ENCODE peak calls at places on chromosomes 7 and 10, in ten cellular contexts. One of them, this sample, is unnamed.

GRCh38 chr7:131057524-131058065 is 270.1 kb upstream of the MKLN1 start:
- DNase-seq in stimulated activated CD8-positive, alpha-beta memory T cell treated with anti-CD3 and anti-CD28 coated beads, Interleukin-4, amount 100 ng/mL, for 48 hours: no peak
- DNase-seq in iris pigment epithelial cell: no peak
- DNase-seq in mammary epithelial cell: no peak
- DNase-seq in DMS 273 treated with DMSO at 0.1 percent for 48 hours: no peak
- DNase-seq in A172: no peak
- DNase-seq in AG08395: no peak
- DNase-seq in GM20000: no peak
- DNase-seq in NCI-H1436: no peak
- DNase-seq in activated naive CD8-positive, alpha-beta T cell treated with anti-CD3 and anti-CD28 coated beads, Interleukin-2, amount 50 U/mL, for 24 hours: no peak
- DNase-seq in this sample: no peak

GRCh38 chr7:5350174-5350463 is 67.4 kb downstream of the SLC29A4 start:
- DNase-seq in stimulated activated CD8-positive, alpha-beta memory T cell treated with anti-CD3 and anti-CD28 coated beads, Interleukin-4, amount 100 ng/mL, for 48 hours: no peak
- DNase-seq in iris pigment epithelial cell: no peak
- DNase-seq in mammary epithelial cell: no peak
- DNase-seq in DMS 273 treated with DMSO at 0.1 percent for 48 hours: no peak
- DNase-seq in A172: no peak
- DNase-seq in AG08395: no peak
- DNase-seq in GM20000: no peak
- DNase-seq in NCI-H1436: no peak
- DNase-seq in activated naive CD8-positive, alpha-beta T cell treated with anti-CD3 and anti-CD28 coated beads, Interleukin-2, amount 50 U/mL, for 24 hours: no peak
- DNase-seq in this sample: no peak

GRCh38 chr10:130470973-130471372 is 334.8 kb downstream of the GLRX3 start:
- DNase-seq in stimulated activated CD8-positive, alpha-beta memory T cell treated with anti-CD3 and anti-CD28 coated beads, Interleukin-4, amount 100 ng/mL, for 48 hours: no peak
- DNase-seq in iris pigment epithelial cell: no peak
- DNase-seq in mammary epithelial cell: no peak
- DNase-seq in DMS 273 treated with DMSO at 0.1 percent for 48 hours: no peak
- DNase-seq in A172: no peak
- DNase-seq in AG08395: no peak
- DNase-seq in GM20000: no peak
- DNase-seq in NCI-H1436: no peak
- DNase-seq in activated naive CD8-positive, alpha-beta T cell treated with anti-CD3 and anti-CD28 coated beads, Interleukin-2, amount 50 U/mL, for 24 hours: no peak
- DNase-seq in this sample: no peak

GRCh38 chr10:96846926-96847325 is 14.8 kb downstream of the LCOR start:
- DNase-seq in stimulated activated CD8-positive, alpha-beta memory T cell treated with anti-CD3 and anti-CD28 coated beads, Interleukin-4, amount 100 ng/mL, for 48 hours: no peak
- DNase-seq in iris pigment epithelial cell: no peak
- DNase-seq in mammary epithelial cell: no peak
- DNase-seq in DMS 273 treated with DMSO at 0.1 percent for 48 hours: no peak
- DNase-seq in A172: no peak
- DNase-seq in AG08395: no peak
- DNase-seq in GM20000: no peak
- DNase-seq in NCI-H1436: no peak
- DNase-seq in activated naive CD8-positive, alpha-beta T cell treated with anti-CD3 and anti-CD28 coated beads, Interleukin-2, amount 50 U/mL, for 24 hours: no peak
- DNase-seq in this sample: no peak

GRCh38 chr7:7909376-7909775 is 59.2 kb upstream of the GLCCI1 start:
- DNase-seq in stimulated activated CD8-positive, alpha-beta memory T cell treated with anti-CD3 and anti-CD28 coated beads, Interleukin-4, amount 100 ng/mL, for 48 hours: no peak
- DNase-seq in iris pigment epithelial cell: peak
- DNase-seq in mammary epithelial cell: no peak
- DNase-seq in DMS 273 treated with DMSO at 0.1 percent for 48 hours: no peak
- DNase-seq in A172: no peak
- DNase-seq in AG08395: no peak
- DNase-seq in GM20000: no peak
- DNase-seq in NCI-H1436: no peak
- DNase-seq in activated naive CD8-positive, alpha-beta T cell treated with anti-CD3 and anti-CD28 coated beads, Interleukin-2, amount 50 U/mL, for 24 hours: no peak
- DNase-seq in this sample: no peak

GRCh38 chr7:117212969-117213877 is 109.6 kb downstream of the WNT2 start:
- DNase-seq in stimulated activated CD8-positive, alpha-beta memory T cell treated with anti-CD3 and anti-CD28 coated beads, Interleukin-4, amount 100 ng/mL, for 48 hours: peak
- DNase-seq in iris pigment epithelial cell: peak
- DNase-seq in mammary epithelial cell: peak
- DNase-seq in DMS 273 treated with DMSO at 0.1 percent for 48 hours: no peak
- DNase-seq in A172: peak
- DNase-seq in AG08395: peak
- DNase-seq in GM20000: peak
- DNase-seq in NCI-H1436: no peak
- DNase-seq in activated naive CD8-positive, alpha-beta T cell treated with anti-CD3 and anti-CD28 coated beads, Interleukin-2, amount 50 U/mL, for 24 hours: peak
- DNase-seq in this sample: no peak

GRCh38 chr7:80542398-80542797 is 30.5 kb upstream of the GNAT3 start:
- DNase-seq in stimulated activated CD8-positive, alpha-beta memory T cell treated with anti-CD3 and anti-CD28 coated beads, Interleukin-4, amount 100 ng/mL, for 48 hours: no peak
- DNase-seq in iris pigment epithelial cell: peak
- DNase-seq in mammary epithelial cell: peak
- DNase-seq in DMS 273 treated with DMSO at 0.1 percent for 48 hours: no peak
- DNase-seq in A172: peak
- DNase-seq in AG08395: peak
- DNase-seq in GM20000: no peak
- DNase-seq in NCI-H1436: no peak
- DNase-seq in activated naive CD8-positive, alpha-beta T cell treated with anti-CD3 and anti-CD28 coated beads, Interleukin-2, amount 50 U/mL, for 24 hours: no peak
- DNase-seq in this sample: no peak

GRCh38 chr10:27599546-27599945 is 95.4 kb downstream of the RAB18 start:
- DNase-seq in stimulated activated CD8-positive, alpha-beta memory T cell treated with anti-CD3 and anti-CD28 coated beads, Interleukin-4, amount 100 ng/mL, for 48 hours: no peak
- DNase-seq in iris pigment epithelial cell: no peak
- DNase-seq in mammary epithelial cell: no peak
- DNase-seq in DMS 273 treated with DMSO at 0.1 percent for 48 hours: no peak
- DNase-seq in A172: no peak
- DNase-seq in AG08395: no peak
- DNase-seq in GM20000: no peak
- DNase-seq in NCI-H1436: no peak
- DNase-seq in activated naive CD8-positive, alpha-beta T cell treated with anti-CD3 and anti-CD28 coated beads, Interleukin-2, amount 50 U/mL, for 24 hours: no peak
- DNase-seq in this sample: no peak

GRCh38 chr10:93991596-93992284 is 2.0 kb upstream of the PLCE1 start:
- DNase-seq in stimulated activated CD8-positive, alpha-beta memory T cell treated with anti-CD3 and anti-CD28 coated beads, Interleukin-4, amount 100 ng/mL, for 48 hours: no peak
- DNase-seq in iris pigment epithelial cell: peak
- DNase-seq in mammary epithelial cell: peak
- DNase-seq in DMS 273 treated with DMSO at 0.1 percent for 48 hours: no peak
- DNase-seq in A172: peak
- DNase-seq in AG08395: peak
- DNase-seq in GM20000: no peak
- DNase-seq in NCI-H1436: no peak
- DNase-seq in activated naive CD8-positive, alpha-beta T cell treated with anti-CD3 and anti-CD28 coated beads, Interleukin-2, amount 50 U/mL, for 24 hours: no peak
- DNase-seq in this sample: no peak

GRCh38 chr10:88754272-88754671 is 5.5 kb upstream of the LIPN start:
- DNase-seq in stimulated activated CD8-positive, alpha-beta memory T cell treated with anti-CD3 and anti-CD28 coated beads, Interleukin-4, amount 100 ng/mL, for 48 hours: no peak
- DNase-seq in iris pigment epithelial cell: peak
- DNase-seq in mammary epithelial cell: no peak
- DNase-seq in DMS 273 treated with DMSO at 0.1 percent for 48 hours: no peak
- DNase-seq in A172: peak
- DNase-seq in AG08395: peak
- DNase-seq in GM20000: no peak
- DNase-seq in NCI-H1436: no peak
- DNase-seq in activated naive CD8-positive, alpha-beta T cell treated with anti-CD3 and anti-CD28 coated beads, Interleukin-2, amount 50 U/mL, for 24 hours: no peak
- DNase-seq in this sample: no peak

GRCh38 chr10:6008497-6009142 is 31.3 kb upstream of the IL15RA start:
- DNase-seq in stimulated activated CD8-positive, alpha-beta memory T cell treated with anti-CD3 and anti-CD28 coated beads, Interleukin-4, amount 100 ng/mL, for 48 hours: no peak
- DNase-seq in iris pigment epithelial cell: no peak
- DNase-seq in mammary epithelial cell: no peak
- DNase-seq in DMS 273 treated with DMSO at 0.1 percent for 48 hours: no peak
- DNase-seq in A172: no peak
- DNase-seq in AG08395: no peak
- DNase-seq in GM20000: no peak
- DNase-seq in NCI-H1436: no peak
- DNase-seq in activated naive CD8-positive, alpha-beta T cell treated with anti-CD3 and anti-CD28 coated beads, Interleukin-2, amount 50 U/mL, for 24 hours: no peak
- DNase-seq in this sample: no peak

GRCh38 chr7:134630890-134631289 is 15.8 kb upstream of the BPGM start:
- DNase-seq in stimulated activated CD8-positive, alpha-beta memory T cell treated with anti-CD3 and anti-CD28 coated beads, Interleukin-4, amount 100 ng/mL, for 48 hours: no peak
- DNase-seq in iris pigment epithelial cell: no peak
- DNase-seq in mammary epithelial cell: peak
- DNase-seq in DMS 273 treated with DMSO at 0.1 percent for 48 hours: no peak
- DNase-seq in A172: no peak
- DNase-seq in AG08395: no peak
- DNase-seq in GM20000: no peak
- DNase-seq in NCI-H1436: no peak
- DNase-seq in activated naive CD8-positive, alpha-beta T cell treated with anti-CD3 and anti-CD28 coated beads, Interleukin-2, amount 50 U/mL, for 24 hours: no peak
- DNase-seq in this sample: no peak

GRCh38 chr10:37760817-37761216 is 96.6 kb downstream of the ZNF248 start:
- DNase-seq in stimulated activated CD8-positive, alpha-beta memory T cell treated with anti-CD3 and anti-CD28 coated beads, Interleukin-4, amount 100 ng/mL, for 48 hours: no peak
- DNase-seq in iris pigment epithelial cell: no peak
- DNase-seq in mammary epithelial cell: peak
- DNase-seq in DMS 273 treated with DMSO at 0.1 percent for 48 hours: no peak
- DNase-seq in A172: no peak
- DNase-seq in AG08395: no peak
- DNase-seq in GM20000: no peak
- DNase-seq in NCI-H1436: no peak
- DNase-seq in activated naive CD8-positive, alpha-beta T cell treated with anti-CD3 and anti-CD28 coated beads, Interleukin-2, amount 50 U/mL, for 24 hours: no peak
- DNase-seq in this sample: no peak

GRCh38 chr10:117261501-117261900 is 20.6 kb downstream of the SLC18A2 start:
- DNase-seq in stimulated activated CD8-positive, alpha-beta memory T cell treated with anti-CD3 and anti-CD28 coated beads, Interleukin-4, amount 100 ng/mL, for 48 hours: no peak
- DNase-seq in iris pigment epithelial cell: no peak
- DNase-seq in mammary epithelial cell: no peak
- DNase-seq in DMS 273 treated with DMSO at 0.1 percent for 48 hours: no peak
- DNase-seq in A172: no peak
- DNase-seq in AG08395: no peak
- DNase-seq in GM20000: no peak
- DNase-seq in NCI-H1436: no peak
- DNase-seq in activated naive CD8-positive, alpha-beta T cell treated with anti-CD3 and anti-CD28 coated beads, Interleukin-2, amount 50 U/mL, for 24 hours: no peak
- DNase-seq in this sample: no peak

GRCh38 chr7:85829817-85830432 is 643.1 kb upstream of the SEMA3D start:
- DNase-seq in stimulated activated CD8-positive, alpha-beta memory T cell treated with anti-CD3 and anti-CD28 coated beads, Interleukin-4, amount 100 ng/mL, for 48 hours: no peak
- DNase-seq in iris pigment epithelial cell: peak
- DNase-seq in mammary epithelial cell: no peak
- DNase-seq in DMS 273 treated with DMSO at 0.1 percent for 48 hours: no peak
- DNase-seq in A172: peak
- DNase-seq in AG08395: peak
- DNase-seq in GM20000: no peak
- DNase-seq in NCI-H1436: no peak
- DNase-seq in activated naive CD8-positive, alpha-beta T cell treated with anti-CD3 and anti-CD28 coated beads, Interleukin-2, amount 50 U/mL, for 24 hours: no peak
- DNase-seq in this sample: peak

GRCh38 chr10:10891437-10891836 is 126.2 kb upstream of the CELF2 start:
- DNase-seq in stimulated activated CD8-positive, alpha-beta memory T cell treated with anti-CD3 and anti-CD28 coated beads, Interleukin-4, amount 100 ng/mL, for 48 hours: no peak
- DNase-seq in iris pigment epithelial cell: peak
- DNase-seq in mammary epithelial cell: no peak
- DNase-seq in DMS 273 treated with DMSO at 0.1 percent for 48 hours: no peak
- DNase-seq in A172: no peak
- DNase-seq in AG08395: peak
- DNase-seq in GM20000: no peak
- DNase-seq in NCI-H1436: no peak
- DNase-seq in activated naive CD8-positive, alpha-beta T cell treated with anti-CD3 and anti-CD28 coated beads, Interleukin-2, amount 50 U/mL, for 24 hours: no peak
- DNase-seq in this sample: no peak

GRCh38 chr7:80876894-80877414 is 41.9 kb downstream of the SEMA3C start:
- DNase-seq in stimulated activated CD8-positive, alpha-beta memory T cell treated with anti-CD3 and anti-CD28 coated beads, Interleukin-4, amount 100 ng/mL, for 48 hours: no peak
- DNase-seq in iris pigment epithelial cell: peak
- DNase-seq in mammary epithelial cell: peak
- DNase-seq in DMS 273 treated with DMSO at 0.1 percent for 48 hours: peak
- DNase-seq in A172: peak
- DNase-seq in AG08395: peak
- DNase-seq in GM20000: no peak
- DNase-seq in NCI-H1436: no peak
- DNase-seq in activated naive CD8-positive, alpha-beta T cell treated with anti-CD3 and anti-CD28 coated beads, Interleukin-2, amount 50 U/mL, for 24 hours: no peak
- DNase-seq in this sample: no peak

This sample was measured in NCI-H1417 treated with DMSO at 0.1 percent for 48 hours.